ENCODE peak calls at places on chromosomes 7 and 10, in four cellular contexts. One of them, this sample, is unnamed.

GRCh38 chr7:43560742-43561330 is 22.1 kb upstream of the STK17A start:
- DNase-seq in ovary: no peak
- DNase-seq in neural progenitor cell: no peak
- DNase-seq in hepatocyte: no peak
- DNase-seq in this sample: no peak

GRCh38 chr10:131690805-131691239 is 210.0 kb upstream of the PPP2R2D start:
- DNase-seq in ovary: no peak
- DNase-seq in neural progenitor cell: no peak
- DNase-seq in hepatocyte: no peak
- DNase-seq in this sample: no peak

GRCh38 chr10:29370612-29371092 is 81.8 kb downstream of the LYZL1 start:
- DNase-seq in ovary: no peak
- DNase-seq in neural progenitor cell: no peak
- DNase-seq in hepatocyte: no peak
- DNase-seq in this sample: no peak

GRCh38 chr10:51427758-51428157 is 271.6 kb downstream of the CSTF2T start:
- DNase-seq in ovary: no peak
- DNase-seq in neural progenitor cell: no peak
- DNase-seq in hepatocyte: no peak
- DNase-seq in this sample: no peak

GRCh38 chr10:111085690-111086353 is 9.0 kb downstream of the ADRA2A start:
- DNase-seq in ovary: peak; percentile 56
- DNase-seq in neural progenitor cell: no peak
- DNase-seq in hepatocyte: no peak
- DNase-seq in this sample: no peak

GRCh38 chr7:82699773-82700186 is 256.2 kb upstream of the CACNA2D1 start:
- DNase-seq in ovary: no peak
- DNase-seq in neural progenitor cell: no peak
- DNase-seq in hepatocyte: peak; percentile 35
- DNase-seq in this sample: no peak

GRCh38 chr7:117949232-117949631 is 76.0 kb upstream of the CTTNBP2 start:
- DNase-seq in ovary: no peak
- DNase-seq in neural progenitor cell: no peak
- DNase-seq in hepatocyte: peak; percentile 7
- DNase-seq in this sample: no peak

GRCh38 chr10:122222638-122223037 is 48.5 kb upstream of the BTBD16 start:
- DNase-seq in ovary: no peak
- DNase-seq in neural progenitor cell: no peak
- DNase-seq in hepatocyte: no peak
- DNase-seq in this sample: no peak

GRCh38 chr7:50214771-50215170 is 89.7 kb upstream of the IKZF1 start:
- DNase-seq in ovary: no peak
- DNase-seq in neural progenitor cell: no peak
- DNase-seq in hepatocyte: no peak
- DNase-seq in this sample: no peak

GRCh38 chr7:93883078-93883916 is 7.3 kb downstream of the TFPI2 start:
- DNase-seq in ovary: no peak
- DNase-seq in neural progenitor cell: no peak
- DNase-seq in hepatocyte: no peak
- DNase-seq in this sample: no peak

GRCh38 chr10:60349426-60349825 is 40.2 kb downstream of the ANK3 start:
- DNase-seq in ovary: no peak
- DNase-seq in neural progenitor cell: no peak
- DNase-seq in hepatocyte: no peak
- DNase-seq in this sample: no peak

GRCh38 chr7:30977896-30978564 is 14.3 kb downstream of the GHRHR start:
- DNase-seq in ovary: no peak
- DNase-seq in neural progenitor cell: peak; percentile 74
- DNase-seq in hepatocyte: peak; percentile 72
- DNase-seq in this sample: peak; percentile 84

GRCh38 chr10:61078542-61078941 is 134.6 kb upstream of the RHOBTB1 start:
- DNase-seq in ovary: no peak
- DNase-seq in neural progenitor cell: no peak
- DNase-seq in hepatocyte: no peak
- DNase-seq in this sample: no peak

GRCh38 chr7:155219947-155220769 is 77.5 kb upstream of the INSIG1 start:
- DNase-seq in ovary: no peak
- DNase-seq in neural progenitor cell: peak; percentile 21
- DNase-seq in hepatocyte: no peak
- DNase-seq in this sample: peak; percentile 71

GRCh38 chr10:97539523-97540200 is 32.9 kb upstream of the ANKRD2 start:
- DNase-seq in ovary: peak; percentile 61
- DNase-seq in neural progenitor cell: peak; percentile 47
- DNase-seq in hepatocyte: peak; percentile 55
- DNase-seq in this sample: peak; percentile 84

GRCh38 chr10:11517150-11517549 is 94.3 kb downstream of the USP6NL start:
- DNase-seq in ovary: no peak
- DNase-seq in neural progenitor cell: no peak
- DNase-seq in hepatocyte: no peak
- DNase-seq in this sample: no peak

GRCh38 chr7:74575083-74575803 is 82.3 kb upstream of the GTF2I start:
- DNase-seq in ovary: no peak
- DNase-seq in neural progenitor cell: no peak
- DNase-seq in hepatocyte: peak; percentile 75
- DNase-seq in this sample: no peak

GRCh38 chr10:84943541-84943940 is 615.2 kb downstream of the CCSER2 start:
- DNase-seq in ovary: no peak
- DNase-seq in neural progenitor cell: no peak
- DNase-seq in hepatocyte: no peak
- DNase-seq in this sample: no peak

GRCh38 chr10:91551856-91552255 is 81.0 kb downstream of the PPP1R3C start:
- DNase-seq in ovary: peak; percentile 66
- DNase-seq in neural progenitor cell: peak; percentile 86
- DNase-seq in hepatocyte: peak; percentile 69
- DNase-seq in this sample: peak; percentile 75

GRCh38 chr7:99142727-99143521 is 984 bp downstream of the SMURF1 start:
- DNase-seq in ovary: peak; percentile 99
- DNase-seq in neural progenitor cell: peak; percentile 99
- DNase-seq in hepatocyte: peak; percentile 98
- DNase-seq in this sample: peak; percentile 95

GRCh38 chr7:16046045-16046444 is 359.6 kb upstream of the MEOX2 start:
- DNase-seq in ovary: no peak
- DNase-seq in neural progenitor cell: no peak
- DNase-seq in hepatocyte: no peak
- DNase-seq in this sample: no peak

GRCh38 chr10:97687785-97688781 is 1.0 kb upstream of the AVPI1 start:
- DNase-seq in ovary: no peak
- DNase-seq in neural progenitor cell: no peak
- DNase-seq in hepatocyte: no peak
- DNase-seq in this sample: no peak

GRCh38 chr10:89563861-89564478 is 28.6 kb upstream of the SLC16A12 start:
- DNase-seq in ovary: no peak
- DNase-seq in neural progenitor cell: peak; percentile 55
- DNase-seq in hepatocyte: peak; percentile 57
- DNase-seq in this sample: peak; percentile 10

GRCh38 chr7:73359306-73359705 is 31.3 kb downstream of the FKBP6 start:
- DNase-seq in ovary: no peak
- DNase-seq in neural progenitor cell: no peak
- DNase-seq in hepatocyte: no peak
- DNase-seq in this sample: no peak

GRCh38 chr7:3197567-3198212 is 103.4 kb upstream of the SDK1 start:
- DNase-seq in ovary: no peak
- DNase-seq in neural progenitor cell: no peak
- DNase-seq in hepatocyte: no peak
- DNase-seq in this sample: no peak

GRCh38 chr7:158141221-158141582 is 446.4 kb downstream of the PTPRN2 start:
- DNase-seq in ovary: no peak
- DNase-seq in neural progenitor cell: no peak
- DNase-seq in hepatocyte: no peak
- DNase-seq in this sample: no peak

GRCh38 chr10:33325929-33326328 is 8.5 kb downstream of the NRP1 start:
- DNase-seq in ovary: no peak
- DNase-seq in neural progenitor cell: no peak
- DNase-seq in hepatocyte: no peak
- DNase-seq in this sample: no peak

DNA sequence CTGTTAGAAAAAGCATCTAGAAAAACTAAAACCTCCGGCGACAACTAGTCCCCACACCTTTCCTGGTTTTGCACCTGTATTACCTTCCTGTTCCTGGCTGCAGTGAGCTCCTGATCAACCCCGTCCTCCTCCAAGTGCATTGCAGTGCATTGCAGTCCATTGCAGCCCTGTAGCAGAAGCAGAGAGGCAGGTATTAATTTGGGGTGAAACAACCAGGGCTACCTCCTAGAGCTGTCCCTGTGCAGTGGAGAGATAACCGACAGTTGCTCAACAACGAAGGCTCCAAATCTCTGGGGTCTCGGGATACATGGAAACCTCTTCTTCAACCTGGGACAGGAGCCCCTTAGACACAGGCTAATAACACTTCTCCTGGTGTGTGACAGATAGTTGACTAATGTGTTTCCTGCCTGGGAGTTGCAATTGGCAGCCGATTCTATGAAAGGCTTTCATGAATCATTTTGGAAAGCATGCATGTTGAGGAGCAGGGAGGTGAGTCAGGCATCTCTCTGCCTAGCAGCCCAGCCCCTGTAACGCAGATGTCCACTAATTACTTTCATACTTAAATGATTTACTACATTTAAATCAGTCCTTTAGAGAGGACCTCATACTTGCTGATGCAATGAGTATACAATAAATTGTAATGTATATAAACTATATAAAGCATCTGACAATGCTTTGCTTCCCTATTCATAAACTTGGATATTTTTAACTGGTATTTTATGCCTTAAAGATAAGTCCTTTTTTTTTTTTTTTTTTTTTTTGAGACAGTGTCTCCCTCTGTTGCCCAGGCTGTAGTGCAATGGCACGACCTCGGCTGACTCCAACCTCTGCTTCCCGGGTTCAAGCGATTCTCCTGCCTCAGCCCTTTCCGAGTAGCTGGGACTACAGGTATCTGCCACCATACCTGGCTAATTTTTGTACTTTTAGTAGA is 59.0 kb downstream of the PRR15 start:
- DNase-seq in ovary: no peak
- DNase-seq in neural progenitor cell: no peak
- DNase-seq in hepatocyte: peak; percentile 23
- DNase-seq in this sample: no peak
- H3K4me3 ChIP-seq in ovary: no peak overlapping the region
- H3K4me3 ChIP-seq in neural progenitor cell: no peak overlapping the region
- H3K4me3 ChIP-seq in hepatocyte: no peak overlapping the region
- H3K4me3 ChIP-seq in this sample: no peak overlapping the region

GRCh38 chr10:119898577-119898976 is 6.0 kb downstream of the SEC23IP start:
- DNase-seq in ovary: no peak
- DNase-seq in neural progenitor cell: no peak
- DNase-seq in hepatocyte: no peak
- DNase-seq in this sample: no peak

GRCh38 chr10:119908201-119908600 is 15.7 kb downstream of the SEC23IP start:
- DNase-seq in ovary: no peak
- DNase-seq in neural progenitor cell: no peak
- DNase-seq in hepatocyte: no peak
- DNase-seq in this sample: no peak

GRCh38 chr10:119903946-119904666 is 11.6 kb downstream of the SEC23IP start:
- DNase-seq in ovary: no peak
- DNase-seq in neural progenitor cell: no peak
- DNase-seq in hepatocyte: no peak
- DNase-seq in this sample: no peak
- H3K36me3 ChIP-seq in ovary: no peaks in the 10 kb centered on the region
- H3K36me3 ChIP-seq in neural progenitor cell: peaks cover 5% of the 10 kb centered on the region
- H3K36me3 ChIP-seq in hepatocyte: peaks cover 3% of the 10 kb centered on the region
- H3K36me3 ChIP-seq in this sample: peaks cover 18% of the 10 kb centered on the region

DNA sequence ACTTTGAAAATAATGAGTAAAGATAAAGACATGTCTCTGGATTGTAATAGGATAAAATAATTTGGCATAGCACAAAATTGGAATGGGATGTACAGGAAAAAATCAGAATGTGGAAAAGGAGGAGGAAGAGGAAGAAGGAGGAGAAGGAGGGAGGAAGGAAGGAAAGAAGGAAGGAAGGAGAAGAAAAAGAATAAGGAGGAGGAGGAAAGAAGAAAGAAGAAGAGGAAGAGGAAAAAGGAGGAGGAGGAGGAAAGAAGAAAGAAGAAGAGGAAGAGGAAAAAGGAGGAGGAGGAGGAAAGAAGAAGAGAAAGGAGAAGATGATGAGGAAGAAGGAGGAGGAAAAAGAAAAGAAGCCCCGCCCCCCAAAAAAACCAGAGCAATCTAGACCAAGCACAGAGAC is 95.9 kb downstream of the ST8SIA6 start:
- DNase-seq in ovary: no peak
- DNase-seq in neural progenitor cell: no peak
- DNase-seq in hepatocyte: no peak
- DNase-seq in this sample: no peak
- H3K4me3 ChIP-seq in ovary: no peak overlapping the region
- H3K4me3 ChIP-seq in neural progenitor cell: no peak overlapping the region
- H3K4me3 ChIP-seq in hepatocyte: no peak overlapping the region
- H3K4me3 ChIP-seq in this sample: no peak overlapping the region

DNA sequence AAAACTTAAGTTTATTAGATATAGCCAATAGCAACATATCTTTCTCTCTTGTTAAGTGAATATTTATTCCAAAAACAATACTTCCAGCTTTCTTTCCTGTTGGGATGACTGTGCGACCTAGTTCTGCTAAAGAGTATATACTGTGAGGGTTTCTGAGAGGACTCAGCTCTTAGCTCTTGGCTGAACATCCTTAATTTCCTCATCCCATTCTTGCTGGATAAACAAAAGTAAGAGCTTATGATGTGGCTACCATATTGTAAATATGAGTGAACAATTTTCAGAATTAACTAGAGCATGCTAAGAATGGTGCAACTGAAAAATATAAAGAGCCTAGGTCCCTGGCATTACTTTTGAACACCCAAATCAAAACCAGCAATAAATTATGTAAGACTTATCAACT is 279.5 kb upstream of the GNAI1 start:
- DNase-seq in ovary: no peak
- DNase-seq in neural progenitor cell: no peak
- DNase-seq in hepatocyte: no peak
- DNase-seq in this sample: no peak
- H3K36me3 ChIP-seq in ovary: no peaks in the 10 kb centered on the region
- H3K36me3 ChIP-seq in neural progenitor cell: no peaks in the 10 kb centered on the region
- H3K36me3 ChIP-seq in hepatocyte: no peaks in the 10 kb centered on the region
- H3K36me3 ChIP-seq in this sample: no peaks in the 10 kb centered on the region

GRCh38 chr7:90210925-90211324 is 615 bp upstream of the STEAP2 start:
- DNase-seq in ovary: peak; percentile 58
- DNase-seq in neural progenitor cell: no peak
- DNase-seq in hepatocyte: peak; percentile 44
- DNase-seq in this sample: peak; percentile 15
- H3K4me3 ChIP-seq in ovary: peak overlapping the region; percentile 68
- H3K4me3 ChIP-seq in neural progenitor cell: peak overlapping the region; percentile 79
- H3K4me3 ChIP-seq in hepatocyte: peak overlapping the region; percentile 23
- H3K4me3 ChIP-seq in this sample: peak overlapping the region; percentile 79

DNA sequence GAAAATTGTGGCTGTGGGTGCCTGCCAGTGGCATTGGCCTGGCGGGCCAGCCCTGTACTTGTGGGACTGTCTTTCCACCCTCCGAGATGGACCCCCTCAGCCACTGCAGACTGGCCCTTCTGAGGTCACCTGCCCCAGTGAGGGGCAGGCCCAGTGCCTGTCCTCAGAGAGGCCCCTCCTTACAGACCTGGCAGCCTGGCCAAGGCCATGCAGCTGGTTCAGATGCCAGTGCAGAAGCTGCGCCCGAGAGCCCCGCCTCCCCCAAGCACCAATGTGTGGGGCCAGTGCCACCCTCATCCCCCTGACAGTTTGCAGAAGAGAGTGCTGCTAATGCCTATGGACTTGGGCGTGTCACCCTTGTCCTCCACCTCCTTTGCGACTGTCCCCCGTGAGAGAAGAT is 10.0 kb downstream of the ZNF316 start:
- DNase-seq in ovary: no peak
- DNase-seq in neural progenitor cell: no peak
- DNase-seq in hepatocyte: no peak
- DNase-seq in this sample: peak; percentile 38
- H3K36me3 ChIP-seq in ovary: no peaks in the 10 kb centered on the region
- H3K36me3 ChIP-seq in neural progenitor cell: no peaks in the 10 kb centered on the region
- H3K36me3 ChIP-seq in hepatocyte: no peaks in the 10 kb centered on the region
- H3K36me3 ChIP-seq in this sample: peaks cover 2% of the 10 kb centered on the region